ENCODE peak calls at places on chromosome 4, in five cellular contexts. L is A549, M is HepG2, G is GM12878, W is K562. U is an unnamed sample.

GRCh38 chr4:100651499-100652165 is 133.8 kb upstream of the EMCN start:
- DNase-seq in L (no peak), M (no peak), G (no peak), W (no peak), U (no peak)

GRCh38 chr4:16119981-16120380 is 36.2 kb upstream of the PROM1 start:
- DNase-seq in L (no peak), M (no peak), G (no peak), W (no peak), U (no peak)

GRCh38 chr4:137610960-137611359 is 78.7 kb upstream of the PCDH18 start:
- DNase-seq in L (no peak), M (peak), G (no peak), W (no peak), U (peak)

GRCh38 chr4:2301221-2301642 is 39.3 kb upstream of the MXD4 start:
- DNase-seq in L (no peak), M (no peak), G (no peak), W (no peak), U (no peak)

GRCh38 chr4:56391270-56391669 is 4.0 kb upstream of the AASDH start:
- DNase-seq in L (no peak), M (no peak), G (no peak), W (no peak), U (no peak)

GRCh38 chr4:54547299-54548097 is 110.3 kb upstream of the KIT start:
- DNase-seq in L (no peak), M (no peak), G (peak), W (no peak), U (no peak)

GRCh38 chr4:110197421-110198398 is 705 bp downstream of the ELOVL6 start:
- DNase-seq in L (peak), M (no peak), G (no peak), W (peak), U (peak)

GRCh38 chr4:150010525-150011126 is 67.6 kb upstream of the DCLK2 start:
- DNase-seq in L (peak), M (peak), G (no peak), W (peak), U (peak)

GRCh38 chr4:100299019-100299418 is 108.8 kb upstream of the DDIT4L start:
- DNase-seq in L (no peak), M (no peak), G (no peak), W (no peak), U (no peak)

GRCh38 chr4:7429069-7429416 is 5.7 kb downstream of the PSAPL1 start:
- DNase-seq in L (no peak), M (no peak), G (no peak), W (no peak), U (no peak)

GRCh38 chr4:54169176-54169575 is 59.9 kb upstream of the PDGFRA start:
- DNase-seq in L (no peak), M (no peak), G (no peak), W (no peak), U (no peak)

GRCh38 chr4:185773419-185773818 is 38.6 kb downstream of the SORBS2 start:
- DNase-seq in L (no peak), M (no peak), G (no peak), W (no peak), U (peak)

GRCh38 chr4:132530846-132531245 is 618.2 kb upstream of the PCDH10 start:
- DNase-seq in L (no peak), M (no peak), G (no peak), W (no peak), U (peak)

GRCh38 chr4:158811704-158812103 is 42.9 kb downstream of the FNIP2 start:
- DNase-seq in L (no peak), M (no peak), G (no peak), W (no peak), U (no peak)

GRCh38 chr4:149910604-149911367 is 95.1 kb upstream of the IQCM start:
- DNase-seq in L (no peak), M (no peak), G (no peak), W (no peak), U (no peak)

GRCh38 chr4:52712172-52712990 is 38.8 kb downstream of the ERVMER34-1 start:
- DNase-seq in L (peak), M (peak), G (peak), W (peak), U (peak)

GRCh38 chr4:52712991-52713275 is 38.3 kb downstream of the ERVMER34-1 start:
- DNase-seq in L (no peak), M (no peak), G (no peak), W (no peak), U (no peak)

GRCh38 chr4:52714597-52715254 is 36.5 kb downstream of the ERVMER34-1 start:
- DNase-seq in L (no peak), M (no peak), G (no peak), W (no peak), U (no peak)

GRCh38 chr4:52711834-52712171 is 39.4 kb downstream of the ERVMER34-1 start:
- DNase-seq in L (no peak), M (no peak), G (no peak), W (no peak), U (no peak)

GRCh38 chr4:52713456-52713937 is 37.7 kb downstream of the ERVMER34-1 start:
- DNase-seq in L (no peak), M (peak), G (no peak), W (peak), U (no peak)
- H3K4me3 ChIP-seq in L (peak), M (peak), G (peak), W (peak), U (peak)

GRCh38 chr4:105186701-105187158 is 40.1 kb downstream of the TET2 start:
- DNase-seq in L (no peak), M (no peak), G (no peak), W (no peak), U (no peak)

GRCh38 chr4:105181259-105181658 is 34.6 kb downstream of the TET2 start:
- DNase-seq in L (no peak), M (no peak), G (no peak), W (no peak), U (peak)

GRCh38 chr4:105182211-105182610 is 35.5 kb downstream of the TET2 start:
- DNase-seq in L (no peak), M (no peak), G (no peak), W (no peak), U (no peak)

GRCh38 chr4:105179539-105180401 is 33.1 kb downstream of the TET2 start:
- DNase-seq in L (no peak), M (peak), G (no peak), W (no peak), U (no peak)

GRCh38 chr4:105184316-105184988 is 37.8 kb downstream of the TET2 start:
- DNase-seq in L (no peak), M (no peak), G (no peak), W (no peak), U (no peak)
- TF ChIP-seq JUNB in L (no peak), M (no peak), G (no peak), W (no peak), U (no peak)

DNA sequence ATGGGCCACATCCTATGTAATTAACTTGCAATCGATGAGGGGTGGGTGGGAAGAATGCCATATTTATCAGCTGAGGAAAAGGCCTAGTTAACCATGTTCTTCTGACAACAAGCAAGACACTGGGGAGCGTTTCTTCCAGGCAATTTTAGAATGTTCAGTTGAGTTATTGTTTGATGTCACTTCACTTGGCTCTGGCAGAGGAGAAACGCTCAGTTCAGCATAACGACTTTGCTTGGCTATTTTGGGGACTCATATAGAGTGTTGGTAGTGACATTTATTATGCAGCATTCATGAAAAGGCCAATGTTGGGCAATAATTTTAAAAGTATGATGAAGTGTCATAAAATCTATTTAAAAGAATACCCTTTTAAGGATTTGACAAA is 650 bp downstream of the SYNPO2 start:
- DNase-seq in L (no peak), M (no peak), G (no peak), W (no peak), U (no peak)
- H3K4me3 ChIP-seq in L (peak), M (no peak), G (peak), W (no peak), U (peak)

GRCh38 chr4:175054980-175055379 is 136.8 kb downstream of the ADAM29 start:
- DNase-seq in L (no peak), M (no peak), G (no peak), W (no peak), U (peak)
- TF ChIP-seq JUNB in L (no peak), M (no peak), G (no peak), W (no peak), U (no peak)

DNA sequence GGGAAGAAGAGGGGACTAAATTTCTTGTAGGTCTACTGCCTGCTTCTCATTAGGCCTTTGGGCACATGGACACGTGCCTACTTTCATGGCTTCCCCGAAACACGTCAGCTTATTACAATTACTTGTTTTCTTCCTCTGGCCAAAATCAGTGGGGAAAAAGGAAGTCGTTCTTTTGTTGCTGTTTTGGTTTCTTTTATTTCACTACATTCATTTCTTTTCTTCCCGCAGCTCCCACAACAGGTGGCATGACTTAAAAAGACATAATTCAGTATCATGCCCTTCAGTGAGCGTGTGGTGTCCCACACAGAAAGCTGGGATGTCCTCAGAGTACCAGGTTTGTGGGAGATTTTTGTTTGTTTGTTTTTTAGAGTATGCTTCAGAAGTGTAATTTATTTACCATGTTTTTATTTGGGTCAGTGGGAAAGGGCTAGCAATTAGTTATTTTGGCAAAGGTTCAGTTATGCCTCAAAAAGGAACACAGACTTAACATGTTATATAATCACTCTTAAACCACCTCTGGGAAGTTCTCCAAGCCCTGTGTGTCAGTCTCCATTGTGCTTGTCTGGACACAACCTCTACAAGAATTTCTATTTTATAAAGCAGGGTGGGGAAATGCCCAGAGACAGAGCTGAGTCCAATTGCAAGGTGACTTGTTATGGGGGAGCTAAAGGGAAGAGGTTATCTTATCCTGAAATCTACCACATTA is 44.2 kb upstream of the SPRY1 start:
- DNase-seq in L (no peak), M (no peak), G (no peak), W (no peak), U (no peak)
- H3K4me3 ChIP-seq in L (no peak), M (no peak), G (no peak), W (no peak), U (no peak)

GRCh38 chr4:75495489-75495888 is 18.7 kb downstream of the RCHY1 start:
- DNase-seq in L (no peak), M (no peak), G (no peak), W (no peak), U (no peak)
- TF ChIP-seq JUNB in L (no peak), M (no peak), G (no peak), W (no peak), U (no peak)

DNA sequence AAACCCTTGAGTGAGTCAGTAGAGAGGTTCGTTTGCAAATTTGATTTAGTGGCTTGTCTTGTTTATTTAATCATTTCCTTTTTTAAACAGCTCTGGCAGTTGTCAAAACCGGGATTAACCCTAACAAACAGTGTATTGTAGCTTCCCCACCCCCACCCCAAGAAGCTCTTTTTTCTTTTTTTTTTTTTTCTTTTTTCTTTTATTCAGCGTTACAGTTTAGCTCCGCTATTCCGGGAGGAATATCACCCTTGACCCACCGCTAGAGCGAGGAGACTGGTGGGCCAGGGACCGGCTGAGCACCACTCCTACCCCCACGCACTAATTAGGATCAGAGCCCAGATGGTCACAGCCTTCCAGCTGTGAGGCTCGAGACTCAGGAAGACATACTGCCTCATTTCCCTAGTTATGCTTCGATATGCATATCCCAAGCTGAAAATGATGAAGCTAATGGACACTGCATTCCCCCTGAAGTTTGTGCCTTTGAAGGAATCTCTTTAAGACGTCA is 2.0 kb downstream of the PARM1 start:
- DNase-seq in L (no peak), M (no peak), G (no peak), W (no peak), U (peak)
- H3K4me3 ChIP-seq in L (no peak), M (no peak), G (peak), W (no peak), U (peak)

GRCh38 chr4:139241086-139241783 is 38.8 kb downstream of the MGARP start:
- DNase-seq in L (no peak), M (peak), G (no peak), W (no peak), U (peak)
- TF ChIP-seq JUNB in L (no peak), M (no peak), G (no peak), W (no peak), U (no peak)

GRCh38 chr4:24599275-24599674 is 14.9 kb upstream of the DHX15 start:
- DNase-seq in L (no peak), M (no peak), G (no peak), W (no peak), U (no peak)

GRCh38 chr4:24598025-24598424 is 13.7 kb upstream of the DHX15 start:
- DNase-seq in L (peak), M (peak), G (no peak), W (no peak), U (no peak)

GRCh38 chr4:24594887-24595286 is 10.5 kb upstream of the DHX15 start:
- DNase-seq in L (peak), M (peak), G (no peak), W (no peak), U (no peak)

GRCh38 chr4:24601121-24601520 is 16.8 kb upstream of the DHX15 start:
- DNase-seq in L (no peak), M (no peak), G (no peak), W (no peak), U (no peak)

DNA sequence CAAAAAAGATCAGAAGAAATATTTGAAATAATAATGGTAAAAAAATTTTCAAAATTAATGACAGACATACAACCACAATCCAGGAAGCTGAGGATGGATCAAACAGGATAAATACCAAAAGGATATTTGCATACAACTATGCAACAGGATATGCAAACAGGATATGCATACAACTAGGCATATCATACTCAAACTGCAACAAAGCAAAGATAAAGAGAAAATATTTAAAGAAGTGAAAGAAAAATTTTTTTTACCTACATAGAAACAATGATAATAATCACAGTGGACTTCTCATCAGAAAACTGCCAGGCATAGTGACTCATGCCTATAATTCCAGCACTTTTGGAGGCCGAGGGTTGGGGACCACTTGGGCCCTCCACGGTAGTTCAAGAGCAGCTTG is 11.3 kb upstream of the DHX15 start:
- DNase-seq in L (no peak), M (peak), G (no peak), W (no peak), U (no peak)
- H3K4me3 ChIP-seq in L (no peak), M (no peak), G (no peak), W (no peak), U (no peak)

DNA sequence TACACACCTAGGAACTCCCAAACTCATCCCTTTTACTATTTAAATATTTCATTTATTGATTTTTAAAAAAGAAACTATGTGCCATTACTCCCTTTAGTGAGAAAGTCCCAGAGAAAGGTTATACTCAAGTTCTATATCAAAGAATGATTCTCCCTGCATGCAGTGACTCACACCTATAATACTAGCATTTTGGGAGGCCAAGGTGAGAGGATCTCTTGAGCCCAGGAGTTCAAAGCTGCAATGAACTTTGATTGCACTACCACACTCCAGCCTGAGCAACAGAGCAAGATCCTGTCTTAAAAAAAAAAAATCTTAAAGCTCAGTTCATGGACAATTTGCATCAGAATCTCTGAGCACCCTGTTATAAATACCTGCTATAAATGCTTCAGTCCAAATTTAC is 9.2 kb upstream of the RBPJ start:
- DNase-seq in L (no peak), M (no peak), G (no peak), W (no peak), U (no peak)
- TF ChIP-seq JUNB in L (no peak), M (no peak), G (no peak), W (no peak), U (no peak)